ENCODE peak calls at places on chromosomes 1 and 21, in four cellular contexts. One of them, this sample, is unnamed.

GRCh38 chr1:167435484-167435883 is 82.8 kb downstream of the CD247 start:
- DNase-seq in H1: no peak
- DNase-seq in HepG2: no peak
- DNase-seq in GM12878: no peak
- DNase-seq in this sample: no peak

GRCh38 chr21:43733529-43734071 is 14.7 kb downstream of the PDXK start:
- DNase-seq in H1: no peak
- DNase-seq in HepG2: no peak
- DNase-seq in GM12878: no peak
- DNase-seq in this sample: no peak

GRCh38 chr1:35452086-35452485 is 105.1 kb downstream of the KIAA0319L start:
- DNase-seq in H1: no peak
- DNase-seq in HepG2: no peak
- DNase-seq in GM12878: no peak
- DNase-seq in this sample: no peak

GRCh38 chr1:35544976-35545375 is 12.2 kb downstream of the KIAA0319L start:
- DNase-seq in H1: peak; percentile 46
- DNase-seq in HepG2: peak; percentile 85
- DNase-seq in GM12878: peak; percentile 50
- DNase-seq in this sample: peak; percentile 66

GRCh38 chr1:17916702-17917101 is 161.6 kb downstream of the ACTL8 start:
- DNase-seq in H1: no peak
- DNase-seq in HepG2: no peak
- DNase-seq in GM12878: no peak
- DNase-seq in this sample: no peak

GRCh38 chr1:58508629-58509028 is 37.9 kb downstream of the OMA1 start:
- DNase-seq in H1: no peak
- DNase-seq in HepG2: no peak
- DNase-seq in GM12878: no peak
- DNase-seq in this sample: no peak

GRCh38 chr1:42319128-42319851 is 15.7 kb downstream of the FOXJ3 start:
- DNase-seq in H1: no peak
- DNase-seq in HepG2: no peak
- DNase-seq in GM12878: no peak
- DNase-seq in this sample: no peak

GRCh38 chr1:15352122-15352957 is 57.3 kb upstream of the EFHD2 start:
- DNase-seq in H1: no peak
- DNase-seq in HepG2: peak; percentile 80
- DNase-seq in GM12878: no peak
- DNase-seq in this sample: no peak

GRCh38 chr21:40134731-40135492 is 267.7 kb downstream of the PCP4 start:
- DNase-seq in H1: no peak
- DNase-seq in HepG2: no peak
- DNase-seq in GM12878: no peak
- DNase-seq in this sample: no peak

GRCh38 chr1:155967410-155968400 is 10.6 kb downstream of the ARHGEF2 start:
- DNase-seq in H1: no peak
- DNase-seq in HepG2: peak; percentile 69
- DNase-seq in GM12878: no peak
- DNase-seq in this sample: no peak

GRCh38 chr1:77222496-77222895 is 3.3 kb upstream of the PIGK start:
- DNase-seq in H1: no peak
- DNase-seq in HepG2: no peak
- DNase-seq in GM12878: no peak
- DNase-seq in this sample: peak; percentile 64

GRCh38 chr1:153614189-153614900 is 1.4 kb upstream of the S100A16 start:
- DNase-seq in H1: no peak
- DNase-seq in HepG2: no peak
- DNase-seq in GM12878: no peak
- DNase-seq in this sample: no peak

GRCh38 chr1:35726814-35727433 is 8.2 kb upstream of the C1orf216 start:
- DNase-seq in H1: no peak
- DNase-seq in HepG2: peak; percentile 53
- DNase-seq in GM12878: no peak
- DNase-seq in this sample: peak; percentile 74

GRCh38 chr1:180600301-180600700 is 31.5 kb upstream of the XPR1 start:
- DNase-seq in H1: no peak
- DNase-seq in HepG2: no peak
- DNase-seq in GM12878: no peak
- DNase-seq in this sample: no peak

GRCh38 chr1:230701895-230702768 is 11.8 kb downstream of the AGT start:
- DNase-seq in H1: no peak
- DNase-seq in HepG2: peak; percentile 97
- DNase-seq in GM12878: no peak
- DNase-seq in this sample: no peak

GRCh38 chr1:230851291-230851691 is 17.0 kb downstream of the C1orf198 start:
- DNase-seq in H1: no peak
- DNase-seq in HepG2: no peak
- DNase-seq in GM12878: no peak
- DNase-seq in this sample: peak; percentile 87

GRCh38 chr1:165240486-165240885 is 116.0 kb downstream of the LMX1A start:
- DNase-seq in H1: no peak
- DNase-seq in HepG2: no peak
- DNase-seq in GM12878: no peak
- DNase-seq in this sample: no peak

GRCh38 chr1:8329439-8329838 is 11.5 kb downstream of the SLC45A1 start:
- DNase-seq in H1: no peak
- DNase-seq in HepG2: no peak
- DNase-seq in GM12878: no peak
- DNase-seq in this sample: no peak

GRCh38 chr1:10687782-10688408 is 108.6 kb downstream of the CASZ1 start:
- DNase-seq in H1: no peak
- DNase-seq in HepG2: no peak
- DNase-seq in GM12878: no peak
- DNase-seq in this sample: no peak

GRCh38 chr1:246527402-246528088 is 20.5 kb upstream of the SMYD3 start:
- DNase-seq in H1: no peak
- DNase-seq in HepG2: no peak
- DNase-seq in GM12878: no peak
- DNase-seq in this sample: no peak

GRCh38 chr1:243230914-243231313 is 24.2 kb downstream of the CEP170 start:
- DNase-seq in H1: no peak
- DNase-seq in HepG2: peak; percentile 15
- DNase-seq in GM12878: no peak
- DNase-seq in this sample: no peak

GRCh38 chr1:102875756-102876155 is 232.6 kb downstream of the COL11A1 start:
- DNase-seq in H1: no peak
- DNase-seq in HepG2: no peak
- DNase-seq in GM12878: no peak
- DNase-seq in this sample: no peak

GRCh38 chr1:163758977-163759670 is 437.4 kb downstream of the NUF2 start:
- DNase-seq in H1: no peak
- DNase-seq in HepG2: no peak
- DNase-seq in GM12878: no peak
- DNase-seq in this sample: no peak

GRCh38 chr1:161082996-161083742 is 6.2 kb downstream of the NECTIN4 start:
- DNase-seq in H1: no peak
- DNase-seq in HepG2: peak; percentile 76
- DNase-seq in GM12878: no peak
- DNase-seq in this sample: no peak

DNA sequence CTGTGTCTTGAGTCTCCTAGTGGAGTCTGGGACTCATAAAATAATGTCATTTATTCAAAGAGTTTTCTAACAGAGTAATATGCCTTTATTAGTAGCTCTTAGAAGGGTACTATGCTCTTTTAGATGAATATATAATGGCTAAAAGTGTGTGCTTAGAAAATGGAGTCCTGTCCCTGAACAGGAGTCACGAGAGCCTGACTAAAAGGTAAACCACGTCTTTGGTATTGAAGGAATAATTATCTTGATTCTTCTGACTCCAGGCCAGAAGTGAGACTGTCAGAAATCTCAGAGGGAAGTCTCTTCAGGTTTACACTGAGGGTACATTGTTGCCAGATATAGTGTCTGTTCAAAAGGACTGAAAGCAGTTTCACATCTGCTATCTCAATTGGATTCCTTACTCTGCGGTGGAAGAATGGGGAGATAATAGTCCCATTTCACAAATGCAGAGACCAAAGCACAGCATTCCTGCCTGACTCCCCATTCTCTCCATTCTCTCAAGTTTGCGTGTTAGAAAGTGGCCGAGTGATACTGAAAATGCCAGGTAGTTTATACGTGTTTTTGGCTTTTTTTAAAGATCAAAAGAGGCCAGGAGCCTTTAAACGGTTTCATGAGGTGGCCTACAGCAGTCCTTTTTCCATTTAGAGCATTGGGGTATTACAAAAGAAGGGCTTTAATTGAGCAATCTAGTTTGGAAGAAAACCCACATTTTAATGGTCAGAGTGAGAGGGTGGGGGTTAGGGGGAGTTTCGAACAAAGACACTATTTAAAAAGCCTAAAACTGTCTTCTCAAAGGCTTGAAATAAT is 176.6 kb downstream of the VPS13D start:
- DNase-seq in H1: no peak
- DNase-seq in HepG2: peak; percentile 85
- DNase-seq in GM12878: no peak
- DNase-seq in this sample: no peak
- H3K4me1 ChIP-seq in H1: no peaks in the 10 kb centered on the region
- H3K4me1 ChIP-seq in HepG2: peaks cover 86% of the 10 kb centered on the region
- H3K4me1 ChIP-seq in GM12878: no peaks in the 10 kb centered on the region
- H3K4me1 ChIP-seq in this sample: no peaks in the 10 kb centered on the region

GRCh38 chr1:33182896-33183295 is 1.1 kb upstream of the TRIM62 start:
- DNase-seq in H1: no peak
- DNase-seq in HepG2: no peak
- DNase-seq in GM12878: no peak
- DNase-seq in this sample: no peak

GRCh38 chr1:33181906-33182305 is at the start of gene TRIM62:
- DNase-seq in H1: peak; percentile 61
- DNase-seq in HepG2: peak; percentile 50
- DNase-seq in GM12878: no peak
- DNase-seq in this sample: no peak

GRCh38 chr1:33182452-33182851 is 609 bp upstream of the TRIM62 start:
- DNase-seq in H1: no peak
- DNase-seq in HepG2: no peak
- DNase-seq in GM12878: no peak
- DNase-seq in this sample: no peak

GRCh38 chr1:33180226-33181037 is 1.4 kb downstream of the TRIM62 start:
- DNase-seq in H1: peak; percentile 69
- DNase-seq in HepG2: peak; percentile 75
- DNase-seq in GM12878: peak; percentile 19
- DNase-seq in this sample: peak; percentile 91

GRCh38 chr1:33181038-33181861 is 593 bp downstream of the TRIM62 start:
- DNase-seq in H1: no peak
- DNase-seq in HepG2: no peak
- DNase-seq in GM12878: no peak
- DNase-seq in this sample: no peak
- TF ChIP-seq SUZ12 in H1: no peak
- TF ChIP-seq SUZ12 in HepG2: no peak
- TF ChIP-seq SUZ12 in GM12878: no peak
- TF ChIP-seq SUZ12 in this sample: no peak

DNA sequence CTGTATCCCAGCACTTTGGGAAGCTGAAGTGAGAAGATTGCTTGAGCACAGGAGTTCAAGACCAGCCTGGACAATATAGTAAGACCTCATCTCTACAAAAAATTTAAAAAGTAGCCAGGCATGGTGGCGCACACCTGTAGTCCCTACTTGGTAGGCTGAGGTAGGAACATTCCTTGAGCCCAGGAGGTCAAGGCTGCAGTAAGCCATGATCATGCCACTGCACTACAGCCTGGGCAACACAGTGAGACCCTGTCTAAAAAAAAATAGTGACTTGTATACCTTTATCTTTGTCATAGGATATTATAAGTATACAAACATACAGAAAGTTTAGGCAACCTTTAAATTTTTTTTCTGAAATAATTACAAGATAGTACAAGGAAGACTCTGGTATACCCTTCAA is 3.9 kb upstream of the FBXO28 start:
- DNase-seq in H1: no peak
- DNase-seq in HepG2: no peak
- DNase-seq in GM12878: no peak
- DNase-seq in this sample: no peak
- H3K36me3 ChIP-seq in H1: no peaks in the 10 kb centered on the region
- H3K36me3 ChIP-seq in HepG2: no peaks in the 10 kb centered on the region
- H3K36me3 ChIP-seq in GM12878: no peaks in the 10 kb centered on the region
- H3K36me3 ChIP-seq in this sample: no peaks in the 10 kb centered on the region

DNA sequence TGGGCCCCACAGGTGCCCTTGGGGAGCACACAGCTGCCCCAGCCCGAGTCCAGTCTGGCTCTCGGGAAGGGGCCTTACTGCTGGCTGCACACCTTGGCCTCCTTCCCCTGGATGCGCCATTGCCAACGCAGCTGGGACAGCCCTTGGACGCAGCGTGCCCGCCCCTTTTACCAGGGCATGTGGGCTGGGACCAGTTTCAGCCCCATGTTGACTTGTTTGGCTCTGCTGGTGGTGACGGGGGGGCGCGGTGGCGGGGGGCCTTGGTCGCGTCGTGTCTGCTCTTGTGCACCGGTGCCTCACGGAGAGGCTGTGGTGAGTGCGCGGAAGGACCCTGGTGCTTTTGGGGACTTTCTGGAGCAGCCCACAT is 19.6 kb downstream of the SKI start:
- DNase-seq in H1: no peak
- DNase-seq in HepG2: no peak
- DNase-seq in GM12878: no peak
- DNase-seq in this sample: no peak
- H3K4me1 ChIP-seq in H1: peaks cover 16% of the 10 kb centered on the region
- H3K4me1 ChIP-seq in HepG2: peaks cover 73% of the 10 kb centered on the region
- H3K4me1 ChIP-seq in GM12878: peaks cover 10% of the 10 kb centered on the region
- H3K4me1 ChIP-seq in this sample: peaks cover 30% of the 10 kb centered on the region

DNA sequence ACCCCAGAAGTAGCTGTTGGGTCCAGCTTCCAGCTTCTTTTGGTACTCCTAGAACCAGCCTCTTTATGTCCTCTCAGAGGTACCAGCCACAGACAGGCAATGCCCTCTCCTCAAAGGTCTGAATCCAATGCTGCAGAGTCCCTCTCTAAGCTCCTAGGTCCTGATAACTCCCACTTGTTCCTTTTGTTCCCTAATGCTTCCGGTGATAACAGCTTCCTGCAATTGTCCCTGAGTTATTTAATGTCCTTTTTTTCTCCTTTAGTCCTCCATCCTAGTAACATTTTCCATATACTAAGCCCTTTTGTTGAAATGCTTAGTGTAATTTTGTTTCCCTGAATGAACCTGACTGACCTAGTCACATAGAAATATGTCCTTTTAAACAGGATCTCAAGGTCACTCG is 201.7 kb upstream of the BEND5 start:
- DNase-seq in H1: no peak
- DNase-seq in HepG2: no peak
- DNase-seq in GM12878: no peak
- DNase-seq in this sample: no peak
- TF ChIP-seq SUZ12 in H1: no peak
- TF ChIP-seq SUZ12 in HepG2: no peak
- TF ChIP-seq SUZ12 in GM12878: no peak
- TF ChIP-seq SUZ12 in this sample: no peak

GRCh38 chr1:54037476-54037875 is 15.5 kb downstream of the TMEM59 start:
- DNase-seq in H1: no peak
- DNase-seq in HepG2: no peak
- DNase-seq in GM12878: no peak
- DNase-seq in this sample: no peak
- H3K36me3 ChIP-seq in H1: peaks cover 13% of the 10 kb centered on the region
- H3K36me3 ChIP-seq in HepG2: peaks cover 50% of the 10 kb centered on the region
- H3K36me3 ChIP-seq in GM12878: no peaks in the 10 kb centered on the region
- H3K36me3 ChIP-seq in this sample: peaks cover 70% of the 10 kb centered on the region

This sample was measured in NT2/D1.